ENCODE peak calls at places on chromosomes 13 and 19, in ten cellular contexts. H is heart left ventricle, L is colonic mucosa, V is Peyer's patch, B is stomach, Q is psoas muscle, D is endothelial cell of umbilical vein, T is IMR-90, E is breast epithelium, O is HCT116. Y is an unnamed sample.

GRCh38 chr19:44356383-44357111 is at the start of gene ZNF112:
- DNase-seq in H (peak; percentile 86), L (peak; percentile 94), V (peak; percentile 87), B (peak; percentile 90), Q (peak; percentile 80), D (peak; percentile 93), T (peak; percentile 91), E (peak; percentile 81), O (peak; percentile 90), Y (peak; percentile 95)

GRCh38 chr13:27406178-27406939 is 18.1 kb upstream of the GTF3A start:
- DNase-seq in H (no peak), L (peak; percentile 54), V (no peak), B (no peak), Q (no peak), D (peak; percentile 47), T (peak; percentile 49), E (no peak), O (no peak), Y (peak; percentile 31)

GRCh38 chr13:100100115-100100879 is 11.4 kb downstream of the PCCA start:
- DNase-seq in H (no peak), L (peak; percentile 65), V (no peak), B (peak; percentile 53), Q (no peak), D (peak; percentile 96), T (peak; percentile 87), E (no peak), O (no peak), Y (peak; percentile 75)

GRCh38 chr19:7859766-7860165 is 14.4 kb downstream of the PRR36 start:
- DNase-seq in H (no peak), L (no peak), V (peak; percentile 38), B (no peak), Q (no peak), D (no peak), T (no peak), E (no peak), O (no peak), Y (no peak)

GRCh38 chr19:51071006-51071405 is 6.1 kb upstream of the KLK13 start:
- DNase-seq in H (no peak), L (no peak), V (no peak), B (peak; percentile 53), Q (no peak), D (no peak), T (no peak), E (no peak), O (no peak), Y (no peak)

GRCh38 chr13:81302125-81302524 is 961.2 kb upstream of the SPRY2 start:
- DNase-seq in H (no peak), L (no peak), V (no peak), B (no peak), Q (no peak), D (no peak), T (no peak), E (no peak), O (no peak), Y (no peak)

GRCh38 chr19:49570138-49570856 is 10.1 kb downstream of the NOSIP start:
- DNase-seq in H (no peak), L (peak; percentile 85), V (no peak), B (peak; percentile 65), Q (no peak), D (peak; percentile 80), T (peak; percentile 84), E (no peak), O (peak; percentile 83), Y (peak; percentile 71)

GRCh38 chr19:3375221-3376088 is 9.1 kb downstream of the NFIC start:
- DNase-seq in H (peak; percentile 86), L (peak; percentile 57), V (no peak), B (peak; percentile 82), Q (peak; percentile 97), D (peak; percentile 83), T (peak; percentile 70), E (peak; percentile 77), O (no peak), Y (peak; percentile 95)

GRCh38 chr19:17075860-17076538 is 422 bp downstream of the MYO9B start:
- DNase-seq in H (peak; percentile 73), L (peak; percentile 55), V (peak; percentile 68), B (peak; percentile 37), Q (peak; percentile 36), D (peak; percentile 51), T (peak; percentile 33), E (no peak), O (no peak), Y (peak; percentile 43)

GRCh38 chr19:3055741-3056453 is 6.4 kb downstream of the TLE5 start:
- DNase-seq in H (no peak), L (peak; percentile 91), V (peak; percentile 69), B (peak; percentile 87), Q (peak; percentile 40), D (no peak), T (no peak), E (peak; percentile 89), O (peak; percentile 26), Y (no peak)

DNA sequence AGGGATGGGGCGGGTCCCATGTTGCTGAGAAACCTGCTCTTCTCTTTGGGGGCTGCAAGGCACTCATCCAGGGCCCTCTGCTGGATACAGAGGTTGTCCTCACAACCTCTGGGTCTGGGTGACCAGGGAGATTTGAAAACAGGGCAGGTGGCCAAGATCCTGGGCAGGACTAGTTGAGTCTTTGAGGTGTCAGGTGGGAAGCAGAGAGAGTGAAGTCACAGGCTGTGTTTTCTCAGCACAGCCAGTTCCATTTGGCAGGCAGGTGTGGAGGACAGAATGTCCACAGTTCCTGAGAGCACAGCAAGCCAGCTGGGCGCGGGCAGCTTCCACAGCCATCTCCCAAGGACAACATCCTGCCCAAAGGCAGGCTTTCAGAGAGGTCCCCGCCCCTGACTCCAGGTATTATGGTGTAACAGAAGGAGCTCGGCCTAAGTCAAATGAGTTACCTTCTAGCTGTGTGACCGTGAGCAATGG is 118.8 kb downstream of the NUFIP1 start:
- DNase-seq in H (no peak), L (peak; percentile 63), V (peak; percentile 81), B (peak; percentile 95), Q (peak; percentile 79), D (no peak), T (no peak), E (no peak), O (no peak), Y (no peak)
- H3K27ac ChIP-seq in H (no peak overlapping the region), L (peak overlapping the region; percentile 57), V (no peak overlapping the region), B (peak overlapping the region; percentile 85), Q (peak overlapping the region; percentile 84), D (no peak overlapping the region), T (no peak overlapping the region), E (peak overlapping the region; percentile 28), O (no peak overlapping the region), Y (no peak overlapping the region)

DNA sequence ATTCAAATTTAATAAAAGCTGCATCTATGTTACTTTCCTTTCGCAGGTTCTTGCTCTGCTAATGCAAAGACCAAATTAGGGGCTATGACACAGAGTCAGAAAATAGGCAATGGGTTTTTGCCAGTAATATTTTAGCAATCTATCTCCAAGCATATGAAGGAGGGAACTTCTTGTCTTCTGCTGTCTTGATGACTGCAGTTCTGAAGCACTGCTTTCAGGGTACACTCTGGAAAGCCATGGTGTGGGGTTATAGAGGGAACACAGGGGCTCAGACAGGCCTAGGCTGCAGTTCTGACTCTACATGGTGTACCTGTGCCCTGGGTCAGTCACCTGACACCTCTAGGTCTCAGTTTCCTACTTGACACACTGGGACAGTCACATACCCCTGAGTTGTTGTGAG is 263.4 kb downstream of the DNAJC15 start:
- DNase-seq in H (no peak), L (no peak), V (no peak), B (no peak), Q (no peak), D (no peak), T (no peak), E (no peak), O (no peak), Y (no peak)
- H3K4me1 ChIP-seq in H (peaks cover 6% of the 10 kb centered on the region), L (no peaks in the 10 kb centered on the region), V (no peaks in the 10 kb centered on the region), B (peaks cover 3% of the 10 kb centered on the region), Q (peaks cover 20% of the 10 kb centered on the region), D (peaks cover 10% of the 10 kb centered on the region), T (peaks cover 17% of the 10 kb centered on the region), E (no peaks in the 10 kb centered on the region), O (no peaks in the 10 kb centered on the region), Y (no peaks in the 10 kb centered on the region)

GRCh38 chr19:6416658-6417405 is 7.8 kb downstream of the KHSRP start:
- DNase-seq in H (no peak), L (no peak), V (no peak), B (no peak), Q (no peak), D (no peak), T (no peak), E (no peak), O (no peak), Y (no peak)

GRCh38 chr19:6414793-6415591 is 9.6 kb downstream of the KHSRP start:
- DNase-seq in H (no peak), L (no peak), V (no peak), B (no peak), Q (no peak), D (no peak), T (no peak), E (no peak), O (no peak), Y (no peak)

GRCh38 chr19:6418562-6418932 is 6.1 kb downstream of the KHSRP start:
- DNase-seq in H (no peak), L (no peak), V (no peak), B (no peak), Q (no peak), D (no peak), T (no peak), E (no peak), O (no peak), Y (no peak)

GRCh38 chr19:6415592-6416190 is 8.9 kb downstream of the KHSRP start:
- DNase-seq in H (no peak), L (no peak), V (no peak), B (no peak), Q (no peak), D (no peak), T (no peak), E (no peak), O (no peak), Y (no peak)

DNA sequence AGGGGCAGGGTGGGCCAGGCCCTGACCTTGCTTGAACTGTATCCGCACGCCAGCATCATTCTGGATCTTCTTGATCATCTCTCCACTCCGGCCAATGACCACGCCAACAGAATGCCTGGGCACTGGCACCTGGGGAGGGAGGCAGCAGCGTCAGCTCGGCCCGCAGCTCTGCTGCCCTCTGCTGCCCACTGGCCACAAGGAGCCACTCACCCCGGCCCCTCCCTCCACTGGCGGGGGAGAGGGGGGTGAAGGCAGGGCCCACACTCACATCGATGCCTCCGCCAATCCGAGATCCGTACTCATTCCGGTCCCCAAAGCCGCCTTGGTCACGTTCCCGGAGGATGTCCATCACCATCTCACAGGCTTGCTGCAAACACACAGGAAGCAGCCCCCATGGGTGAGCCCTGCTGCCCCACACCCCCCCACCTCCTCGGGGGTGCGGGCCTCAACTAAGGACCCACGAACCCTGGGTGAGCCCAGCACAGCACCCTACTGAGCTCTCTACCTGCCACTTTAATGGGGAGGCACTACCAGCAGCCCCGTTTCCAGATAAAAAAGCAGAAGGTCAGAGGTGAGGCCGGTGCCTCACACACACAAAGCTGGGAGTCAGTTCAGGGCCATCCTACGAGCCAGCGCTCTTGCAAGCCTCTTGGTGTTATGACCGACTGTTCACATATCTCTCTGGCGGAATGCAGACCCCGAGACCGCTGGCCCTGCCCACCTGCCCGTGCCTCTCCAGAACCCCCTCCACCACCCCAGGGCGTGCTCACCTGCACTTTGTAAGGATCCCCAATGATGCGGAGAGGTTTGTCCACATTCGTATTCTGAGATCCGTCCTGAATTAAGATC is 6.7 kb downstream of the KHSRP start:
- DNase-seq in H (no peak), L (no peak), V (no peak), B (no peak), Q (no peak), D (peak; percentile 7), T (peak; percentile 5), E (no peak), O (no peak), Y (peak; percentile 87)
- TF ChIP-seq CTCF in H (peak; percentile 42), L (no peak), V (no peak), B (no peak), Q (peak; percentile 41), D (peak; percentile 30), T (peak; percentile 36), E (no peak), O (no peak), Y (peak; percentile 60)

GRCh38 chr19:9436358-9436757 is 985 bp upstream of the ZNF266 start:
- DNase-seq in H (no peak), L (no peak), V (no peak), B (no peak), Q (no peak), D (no peak), T (no peak), E (no peak), O (no peak), Y (no peak)
- H3K27ac ChIP-seq in H (no peak overlapping the region), L (no peak overlapping the region), V (no peak overlapping the region), B (no peak overlapping the region), Q (no peak overlapping the region), D (no peak overlapping the region), T (no peak overlapping the region), E (no peak overlapping the region), O (no peak overlapping the region), Y (no peak overlapping the region)